ENCODE peak calls at places on chromosomes 4 and X, in five cellular contexts. E is left ventricle myocardium inferior, U is heart left ventricle, W is cardiac muscle cell, C is IMR-90. T is an unnamed sample. For H3K9me3 and H3K36me3, the result is how much of the 10 kb centered on the place peaks cover.

GRCh38 chrX:39907964-39908616 is 189.7 kb downstream of the BCOR start:
- DNase-seq in W (peak), C (peak), U (peak), E (peak), T (no peak)

GRCh38 chr4:133389029-133389428 is 239.9 kb downstream of the PCDH10 start:
- DNase-seq in E (no peak), U (no peak), W (no peak), C (no peak), T (no peak)

GRCh38 chr4:122309988-122310626 is 68.7 kb upstream of the ADAD1 start:
- DNase-seq in W (peak), E (no peak), U (no peak), C (peak), T (peak)

GRCh38 chr4:111398906-111399330 is 746.3 kb upstream of the FAM241A start:
- DNase-seq in E (no peak), C (peak), W (peak), U (no peak), T (no peak)

GRCh38 chr4:74794341-74794801 is at the start of gene BTC:
- DNase-seq in C (no peak), W (peak), U (no peak), E (no peak), T (no peak)

GRCh38 chrX:65932173-65933084 is 107.5 kb downstream of the VSIG4 start:
- DNase-seq in U (no peak), C (no peak), E (no peak), W (no peak), T (no peak)

GRCh38 chr4:123246085-123246484 is 150.5 kb upstream of the SPRY1 start:
- DNase-seq in E (no peak), U (no peak), W (no peak), C (no peak), T (no peak)

GRCh38 chrX:21004835-21005234 is 369.4 kb upstream of the CNKSR2 start:
- DNase-seq in C (no peak), W (no peak), U (no peak), E (no peak), T (no peak)

GRCh38 chr4:185744127-185744865 is 67.7 kb downstream of the SORBS2 start:
- DNase-seq in E (no peak), U (no peak), C (no peak), W (no peak), T (no peak)

GRCh38 chr4:185740471-185740873 is 71.5 kb downstream of the SORBS2 start:
- DNase-seq in E (no peak), W (peak), C (no peak), U (no peak), T (no peak)

GRCh38 chr4:185742766-185743165 is 69.2 kb downstream of the SORBS2 start:
- DNase-seq in U (peak), W (no peak), E (no peak), C (no peak), T (no peak)

GRCh38 chr4:185743722-185744121 is 68.3 kb downstream of the SORBS2 start:
- DNase-seq in U (no peak), W (no peak), C (no peak), E (no peak), T (no peak)

GRCh38 chr4:185741795-185742194 is 70.2 kb downstream of the SORBS2 start:
- DNase-seq in W (no peak), C (no peak), E (no peak), U (no peak), T (no peak)
- H3K27ac ChIP-seq in W (peak), C (no peak), E (peak), U (peak), T (no peak)

DNA sequence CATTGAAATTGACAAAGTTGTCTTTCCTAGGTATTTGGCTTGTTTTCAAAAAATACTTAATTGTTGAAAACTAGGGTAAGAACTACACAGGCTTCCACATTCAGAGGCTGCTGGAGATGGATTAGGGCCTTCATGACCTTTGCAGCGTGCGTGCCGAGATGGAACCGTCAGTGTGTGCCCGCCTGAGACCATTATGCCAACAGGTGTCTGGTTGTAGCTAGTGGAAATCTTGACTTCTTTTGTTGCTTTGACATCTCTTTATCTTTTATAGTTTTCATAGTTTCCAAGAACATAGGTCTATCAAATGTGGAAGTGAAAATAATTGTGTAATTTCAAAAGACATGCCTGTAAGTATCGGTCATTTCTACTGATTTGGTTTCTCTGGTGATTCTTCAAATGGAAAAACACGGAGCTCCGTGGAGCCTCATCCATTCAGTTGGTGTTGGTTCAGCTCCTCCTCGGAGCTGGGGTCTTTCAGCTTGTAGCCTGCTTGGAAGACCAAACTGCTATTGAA is 38.9 kb upstream of the CLCN4 start:
- DNase-seq in U (no peak), W (no peak), E (no peak), C (no peak), T (no peak)
- H3K9me3 ChIP-seq in U (under half), W (under half), E (under half), C (under half), T (under half)

GRCh38 chr4:3135155-3136011 is 60.9 kb downstream of the HTT start:
- DNase-seq in C (no peak), W (peak), E (no peak), U (no peak), T (no peak)
- H3K36me3 ChIP-seq in C (under half), W (under half), E (half or more), U (half or more), T (half or more)

DNA sequence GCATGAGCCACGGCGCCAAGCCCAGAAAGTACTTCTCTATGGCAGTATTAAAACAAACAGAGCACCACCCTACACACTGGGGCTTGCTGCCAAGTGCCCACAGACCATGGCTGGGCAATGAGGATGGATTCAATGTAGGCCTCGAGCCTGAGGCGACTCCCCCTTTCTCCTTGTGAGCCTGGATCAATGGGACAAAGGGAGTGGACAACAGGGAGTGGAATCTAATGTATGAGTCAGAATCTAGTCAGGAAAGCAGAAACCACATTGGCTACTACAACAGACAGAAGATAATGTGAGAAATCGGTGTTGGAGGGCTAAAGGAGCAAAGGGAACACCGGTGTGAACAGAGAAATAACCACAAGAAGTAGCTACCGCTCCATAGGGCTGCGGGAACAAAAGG is 37.7 kb upstream of the OCIAD2 start:
- DNase-seq in W (peak), C (no peak), U (no peak), E (no peak), T (no peak)
- H3K27ac ChIP-seq in W (no peak), C (no peak), U (no peak), E (no peak), T (no peak)

GRCh38 chrX:55794420-55794819 is 76.9 kb downstream of the RRAGB start:
- DNase-seq in U (no peak), E (no peak), C (no peak), W (no peak), T (no peak)
- H3K9me3 ChIP-seq in U (under half), E (under half), C (under half), W (under half), T (under half)

DNA sequence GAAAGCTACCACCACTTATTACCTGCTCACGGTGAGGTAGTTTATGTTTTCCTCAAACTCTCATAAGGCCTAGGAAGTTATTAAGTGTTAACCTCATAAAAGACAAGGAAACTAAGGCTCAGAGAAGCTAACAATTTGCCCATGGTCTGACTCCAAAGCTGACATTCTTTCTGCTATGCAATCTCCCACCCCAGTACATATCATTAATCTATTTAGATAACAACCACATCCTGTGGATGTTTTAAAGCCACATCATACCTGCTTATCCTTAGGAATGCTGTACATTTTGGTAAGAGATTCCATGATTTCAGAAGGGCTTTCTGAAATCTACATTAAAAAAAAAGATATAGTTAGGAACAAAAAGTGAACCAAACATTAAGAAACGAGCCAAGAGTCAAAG is 55.4 kb downstream of the HUWE1 start:
- DNase-seq in E (no peak), W (peak), U (no peak), C (peak), T (no peak)
- H3K36me3 ChIP-seq in E (half or more), W (under half), U (half or more), C (under half), T (under half)

T was measured in naive thymus-derived CD4-positive, alpha-beta T cell.